ENCODE peak calls at places on chromosomes 7 and 10, in nine cellular contexts. One of them, this sample, is unnamed.

GRCh38 chr10:1626835-1627234 is 110.5 kb downstream of the ADARB2 start:
- DNase-seq in neural crest cell: no peak
- DNase-seq in type B pancreatic cell: no peak
- DNase-seq in K562: no peak
- DNase-seq in bronchial epithelial cell: no peak
- DNase-seq in lung: no peak
- DNase-seq in NB4: no peak
- DNase-seq in CD4-positive, alpha-beta T cell: no peak
- DNase-seq in IMR-90: no peak
- DNase-seq in this sample: no peak

GRCh38 chr7:155344270-155344617 is 46.6 kb downstream of the INSIG1 start:
- DNase-seq in neural crest cell: no peak
- DNase-seq in type B pancreatic cell: no peak
- DNase-seq in K562: no peak
- DNase-seq in bronchial epithelial cell: no peak
- DNase-seq in lung: no peak
- DNase-seq in NB4: no peak
- DNase-seq in CD4-positive, alpha-beta T cell: no peak
- DNase-seq in IMR-90: no peak
- DNase-seq in this sample: no peak

GRCh38 chr10:3068201-3068967 is 1.0 kb downstream of the PFKP start:
- DNase-seq in neural crest cell: peak
- DNase-seq in type B pancreatic cell: no peak
- DNase-seq in K562: peak
- DNase-seq in bronchial epithelial cell: no peak
- DNase-seq in lung: peak
- DNase-seq in NB4: peak
- DNase-seq in CD4-positive, alpha-beta T cell: peak
- DNase-seq in IMR-90: peak
- DNase-seq in this sample: no peak

GRCh38 chr10:100571069-100571817 is 35.5 kb downstream of the HIF1AN start:
- DNase-seq in neural crest cell: no peak
- DNase-seq in type B pancreatic cell: peak
- DNase-seq in K562: no peak
- DNase-seq in bronchial epithelial cell: no peak
- DNase-seq in lung: no peak
- DNase-seq in NB4: no peak
- DNase-seq in CD4-positive, alpha-beta T cell: no peak
- DNase-seq in IMR-90: no peak
- DNase-seq in this sample: no peak

GRCh38 chr7:47594406-47594805 is 12.5 kb upstream of the TNS3 start:
- DNase-seq in neural crest cell: no peak
- DNase-seq in type B pancreatic cell: no peak
- DNase-seq in K562: peak
- DNase-seq in bronchial epithelial cell: no peak
- DNase-seq in lung: no peak
- DNase-seq in NB4: peak
- DNase-seq in CD4-positive, alpha-beta T cell: no peak
- DNase-seq in IMR-90: no peak
- DNase-seq in this sample: no peak

GRCh38 chr7:137025469-137026175 is 157.2 kb downstream of the CHRM2 start:
- DNase-seq in neural crest cell: no peak
- DNase-seq in type B pancreatic cell: no peak
- DNase-seq in K562: no peak
- DNase-seq in bronchial epithelial cell: no peak
- DNase-seq in lung: no peak
- DNase-seq in NB4: no peak
- DNase-seq in CD4-positive, alpha-beta T cell: no peak
- DNase-seq in IMR-90: peak
- DNase-seq in this sample: no peak

GRCh38 chr7:65827366-65827765 is 45.5 kb upstream of the VKORC1L1 start:
- DNase-seq in neural crest cell: no peak
- DNase-seq in type B pancreatic cell: no peak
- DNase-seq in K562: no peak
- DNase-seq in bronchial epithelial cell: peak
- DNase-seq in lung: no peak
- DNase-seq in NB4: no peak
- DNase-seq in CD4-positive, alpha-beta T cell: no peak
- DNase-seq in IMR-90: peak
- DNase-seq in this sample: no peak

GRCh38 chr10:88090568-88091214 is 227.3 kb downstream of the PTEN start:
- DNase-seq in neural crest cell: no peak
- DNase-seq in type B pancreatic cell: no peak
- DNase-seq in K562: no peak
- DNase-seq in bronchial epithelial cell: no peak
- DNase-seq in lung: no peak
- DNase-seq in NB4: peak
- DNase-seq in CD4-positive, alpha-beta T cell: no peak
- DNase-seq in IMR-90: no peak
- DNase-seq in this sample: no peak

GRCh38 chr10:111281516-111281915 is 204.7 kb downstream of the ADRA2A start:
- DNase-seq in neural crest cell: no peak
- DNase-seq in type B pancreatic cell: no peak
- DNase-seq in K562: no peak
- DNase-seq in bronchial epithelial cell: no peak
- DNase-seq in lung: no peak
- DNase-seq in NB4: peak
- DNase-seq in CD4-positive, alpha-beta T cell: no peak
- DNase-seq in IMR-90: no peak
- DNase-seq in this sample: no peak

GRCh38 chr7:81361769-81362168 is 408.1 kb downstream of the HGF start:
- DNase-seq in neural crest cell: no peak
- DNase-seq in type B pancreatic cell: no peak
- DNase-seq in K562: no peak
- DNase-seq in bronchial epithelial cell: no peak
- DNase-seq in lung: no peak
- DNase-seq in NB4: no peak
- DNase-seq in CD4-positive, alpha-beta T cell: no peak
- DNase-seq in IMR-90: no peak
- DNase-seq in this sample: no peak

GRCh38 chr10:73044378-73045285 is 52.0 kb downstream of the P4HA1 start:
- DNase-seq in neural crest cell: no peak
- DNase-seq in type B pancreatic cell: no peak
- DNase-seq in K562: no peak
- DNase-seq in bronchial epithelial cell: peak
- DNase-seq in lung: no peak
- DNase-seq in NB4: no peak
- DNase-seq in CD4-positive, alpha-beta T cell: no peak
- DNase-seq in IMR-90: peak
- DNase-seq in this sample: no peak

GRCh38 chr10:127000598-127000997 is 95.4 kb downstream of the DOCK1 start:
- DNase-seq in neural crest cell: no peak
- DNase-seq in type B pancreatic cell: no peak
- DNase-seq in K562: no peak
- DNase-seq in bronchial epithelial cell: no peak
- DNase-seq in lung: no peak
- DNase-seq in NB4: no peak
- DNase-seq in CD4-positive, alpha-beta T cell: no peak
- DNase-seq in IMR-90: no peak
- DNase-seq in this sample: no peak

GRCh38 chr10:88473989-88474883 is 108.9 kb downstream of the RNLS start:
- DNase-seq in neural crest cell: no peak
- DNase-seq in type B pancreatic cell: no peak
- DNase-seq in K562: no peak
- DNase-seq in bronchial epithelial cell: peak
- DNase-seq in lung: peak
- DNase-seq in NB4: no peak
- DNase-seq in CD4-positive, alpha-beta T cell: no peak
- DNase-seq in IMR-90: no peak
- DNase-seq in this sample: no peak

DNA sequence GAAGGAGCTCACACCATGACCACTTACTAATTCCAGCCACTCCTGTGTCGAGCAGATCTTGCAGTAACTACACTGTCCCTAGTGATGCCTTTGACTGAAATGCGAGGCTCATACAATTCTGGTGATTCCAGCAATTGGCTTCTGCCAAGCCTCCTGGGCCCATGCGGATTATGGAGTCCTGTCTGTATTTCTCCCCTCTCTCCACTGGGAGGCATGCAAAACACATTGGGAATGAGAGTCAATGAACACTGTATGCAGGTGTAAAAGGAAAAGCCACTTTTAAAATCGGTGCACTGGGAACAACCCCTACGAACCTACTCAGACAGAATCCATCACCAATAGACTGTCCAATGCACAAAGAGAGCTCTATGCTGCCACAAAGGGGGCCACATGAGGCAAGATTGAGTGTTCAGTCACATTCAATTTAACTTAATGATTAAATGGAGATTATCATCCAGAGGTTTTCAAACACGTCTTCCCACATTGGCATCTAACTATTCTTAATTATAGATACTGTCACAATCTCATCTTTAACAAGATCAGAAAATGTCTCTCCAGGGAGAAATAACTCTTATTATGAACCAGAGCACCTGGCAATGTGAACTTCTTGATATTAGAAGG is 550.6 kb downstream of the GLRX3 start:
- DNase-seq in neural crest cell: peak
- DNase-seq in type B pancreatic cell: no peak
- DNase-seq in K562: peak
- DNase-seq in bronchial epithelial cell: peak
- DNase-seq in lung: no peak
- DNase-seq in NB4: peak
- DNase-seq in CD4-positive, alpha-beta T cell: no peak
- DNase-seq in IMR-90: no peak
- DNase-seq in this sample: no peak
- TF ChIP-seq CTCF in neural crest cell: peak
- TF ChIP-seq CTCF in type B pancreatic cell: peak
- TF ChIP-seq CTCF in K562: peak
- TF ChIP-seq CTCF in bronchial epithelial cell: no peak
- TF ChIP-seq CTCF in lung: no peak
- TF ChIP-seq CTCF in NB4: peak
- TF ChIP-seq CTCF in CD4-positive, alpha-beta T cell: no peak
- TF ChIP-seq CTCF in IMR-90: no peak
- TF ChIP-seq CTCF in this sample: peak

DNA sequence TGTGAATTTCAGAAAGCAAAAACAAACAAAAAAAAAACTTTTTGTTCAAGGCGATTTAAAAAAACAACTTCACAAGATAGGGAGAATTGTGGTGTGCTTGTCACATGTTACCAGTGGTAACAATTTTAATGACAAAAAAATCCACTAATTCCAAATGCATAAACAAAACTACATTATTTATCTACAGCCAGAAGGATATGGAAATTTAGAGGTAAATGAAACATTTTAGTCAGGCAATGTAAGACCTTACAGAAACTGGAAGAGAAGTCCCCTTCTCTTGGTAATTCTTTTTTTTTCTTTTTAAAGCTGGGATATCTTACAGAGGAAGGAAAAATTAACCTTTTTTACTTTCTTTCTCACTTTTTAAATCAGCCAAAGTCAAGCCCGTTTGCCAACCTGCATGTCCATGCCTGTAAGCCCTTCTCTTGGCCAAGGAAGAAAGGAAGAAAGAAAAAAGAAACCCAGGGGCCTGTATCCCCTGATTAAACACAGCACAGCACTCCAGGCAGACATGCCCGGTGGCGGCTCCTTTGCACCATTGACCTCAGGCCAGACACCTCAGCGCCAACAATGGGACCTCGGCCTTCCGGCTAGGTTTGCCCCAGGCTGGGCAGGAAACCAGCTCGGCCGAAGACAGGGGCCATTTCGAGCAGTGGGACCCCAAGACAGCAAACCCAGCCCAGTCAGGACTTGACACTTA is 3.0 kb downstream of the HOXA10 start:
- DNase-seq in neural crest cell: no peak
- DNase-seq in type B pancreatic cell: no peak
- DNase-seq in K562: no peak
- DNase-seq in bronchial epithelial cell: no peak
- DNase-seq in lung: no peak
- DNase-seq in NB4: no peak
- DNase-seq in CD4-positive, alpha-beta T cell: no peak
- DNase-seq in IMR-90: no peak
- DNase-seq in this sample: peak
- TF ChIP-seq CTCF in neural crest cell: no peak
- TF ChIP-seq CTCF in type B pancreatic cell: no peak
- TF ChIP-seq CTCF in K562: no peak
- TF ChIP-seq CTCF in bronchial epithelial cell: no peak
- TF ChIP-seq CTCF in lung: no peak
- TF ChIP-seq CTCF in NB4: no peak
- TF ChIP-seq CTCF in CD4-positive, alpha-beta T cell: no peak
- TF ChIP-seq CTCF in IMR-90: no peak
- TF ChIP-seq CTCF in this sample: no peak

DNA sequence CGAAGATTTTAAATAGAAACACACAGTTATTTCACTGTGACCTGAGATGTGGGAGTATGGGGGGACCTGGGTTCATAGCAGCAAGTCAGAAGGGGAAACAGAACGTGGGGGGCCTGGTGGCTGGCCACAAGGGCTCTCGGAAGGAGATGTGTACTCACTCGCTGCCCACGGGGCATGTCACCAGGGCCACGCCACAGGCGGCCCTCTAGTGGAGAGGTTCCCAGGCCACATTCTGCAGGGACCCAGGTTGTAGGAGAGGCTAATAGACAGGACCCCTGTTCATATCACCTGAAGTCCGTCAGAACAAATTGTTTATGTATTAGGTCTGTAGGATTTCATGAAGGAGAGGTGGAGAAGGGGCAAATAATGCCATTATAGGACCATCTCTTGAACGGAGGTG is 25.1 kb upstream of the SVOPL start:
- DNase-seq in neural crest cell: no peak
- DNase-seq in type B pancreatic cell: no peak
- DNase-seq in K562: peak
- DNase-seq in bronchial epithelial cell: no peak
- DNase-seq in lung: no peak
- DNase-seq in NB4: peak
- DNase-seq in CD4-positive, alpha-beta T cell: no peak
- DNase-seq in IMR-90: no peak
- DNase-seq in this sample: peak
- TF ChIP-seq CTCF in neural crest cell: peak
- TF ChIP-seq CTCF in type B pancreatic cell: no peak
- TF ChIP-seq CTCF in K562: peak
- TF ChIP-seq CTCF in bronchial epithelial cell: peak
- TF ChIP-seq CTCF in lung: no peak
- TF ChIP-seq CTCF in NB4: peak
- TF ChIP-seq CTCF in CD4-positive, alpha-beta T cell: no peak
- TF ChIP-seq CTCF in IMR-90: no peak
- TF ChIP-seq CTCF in this sample: peak

DNA sequence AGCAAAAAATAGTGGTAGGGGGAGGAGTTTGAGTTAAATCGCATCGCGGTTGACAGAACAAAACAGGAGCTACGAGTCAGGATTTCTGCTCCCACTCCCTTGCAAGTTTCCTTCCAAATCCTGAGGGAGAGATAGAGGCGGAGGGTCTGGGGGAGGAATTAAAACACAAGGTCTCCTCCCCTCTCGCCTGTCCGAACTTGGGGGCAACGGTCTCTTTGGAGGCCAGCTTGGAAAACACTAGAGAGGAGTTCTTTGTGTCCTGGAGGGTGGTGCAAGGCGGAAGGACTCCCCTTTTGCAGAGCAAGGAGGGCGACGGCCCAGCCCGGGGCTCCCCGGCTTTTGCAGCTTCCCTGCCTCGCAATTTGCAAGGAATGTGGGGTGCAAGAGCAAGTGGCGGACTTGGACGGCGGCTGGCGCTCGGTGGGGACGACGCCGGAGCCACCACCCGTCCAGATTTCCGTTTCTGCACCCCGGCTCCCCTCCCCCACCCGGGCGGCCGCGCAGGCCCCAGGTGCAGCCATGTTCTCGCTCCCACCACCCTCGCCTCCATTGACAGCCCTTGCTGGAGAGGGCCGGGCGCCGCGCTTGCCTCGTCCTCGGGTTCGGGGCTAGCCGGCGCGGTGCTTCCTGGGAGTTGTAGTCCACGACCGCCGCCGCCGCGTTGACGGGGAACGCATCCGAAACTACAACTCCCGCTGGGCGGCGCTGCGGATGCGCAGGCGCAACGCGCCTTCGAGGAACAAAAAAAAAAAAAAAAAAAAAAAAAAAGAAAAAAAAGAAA is 417 bp upstream of the GTF2I start:
- DNase-seq in neural crest cell: peak
- DNase-seq in type B pancreatic cell: peak
- DNase-seq in K562: peak
- DNase-seq in bronchial epithelial cell: peak
- DNase-seq in lung: peak
- DNase-seq in NB4: peak
- DNase-seq in CD4-positive, alpha-beta T cell: peak
- DNase-seq in IMR-90: peak
- DNase-seq in this sample: peak
- TF ChIP-seq CTCF in neural crest cell: peak
- TF ChIP-seq CTCF in type B pancreatic cell: no peak
- TF ChIP-seq CTCF in K562: no peak
- TF ChIP-seq CTCF in bronchial epithelial cell: peak
- TF ChIP-seq CTCF in lung: no peak
- TF ChIP-seq CTCF in NB4: no peak
- TF ChIP-seq CTCF in CD4-positive, alpha-beta T cell: no peak
- TF ChIP-seq CTCF in IMR-90: peak
- TF ChIP-seq CTCF in this sample: peak